ENCODE peak calls at places on chromosomes 3 and 15, in six cellular contexts. I, R, O, N, G and C are unnamed samples.

GRCh38 chr15:33149919-33150318 is 44.6 kb downstream of the FMN1 start:
- DNase-seq in I (no peak), R (no peak), O (no peak), N (no peak), G (no peak), C (no peak)

GRCh38 chr3:51957520-51958205 is 2.5 kb downstream of the GPR62 start:
- DNase-seq in I (no peak), R (no peak), O (no peak), N (no peak), G (no peak), C (no peak)

GRCh38 chr3:100069472-100069871 is 44.8 kb downstream of the FILIP1L start:
- DNase-seq in I (no peak), R (no peak), O (no peak), N (peak), G (no peak), C (no peak)

GRCh38 chr15:81296218-81296617 is 27.7 kb downstream of the STARD5 start:
- DNase-seq in I (no peak), R (no peak), O (no peak), N (no peak), G (peak), C (no peak)

GRCh38 chr3:13144163-13145023 is 71.2 kb upstream of the IQSEC1 start:
- DNase-seq in I (peak), R (no peak), O (no peak), N (no peak), G (peak), C (no peak)

GRCh38 chr3:11290743-11291680 is 18.8 kb downstream of the ATG7 start:
- DNase-seq in I (no peak), R (no peak), O (no peak), N (no peak), G (no peak), C (no peak)

GRCh38 chr15:91298101-91298500 is 198.0 kb downstream of the SV2B start:
- DNase-seq in I (no peak), R (no peak), O (no peak), N (no peak), G (no peak), C (no peak)

GRCh38 chr3:37989821-37990480 is 635 bp upstream of the VILL start:
- DNase-seq in I (no peak), R (no peak), O (no peak), N (no peak), G (peak), C (no peak)

GRCh38 chr3:8492744-8493511 is 8.7 kb upstream of the LMCD1 start:
- DNase-seq in I (no peak), R (no peak), O (no peak), N (no peak), G (no peak), C (no peak)

GRCh38 chr3:134326760-134327593 is 47.3 kb downstream of the AMOTL2 start:
- DNase-seq in I (peak), R (peak), O (peak), N (peak), G (peak), C (no peak)

GRCh38 chr15:36501063-36501678 is 78.3 kb upstream of the CDIN1 start:
- DNase-seq in I (peak), R (peak), O (peak), N (peak), G (no peak), C (peak)

GRCh38 chr3:10198761-10199688 is 34.3 kb downstream of the IRAK2 start:
- DNase-seq in I (no peak), R (no peak), O (peak), N (no peak), G (no peak), C (no peak)

GRCh38 chr3:31125413-31126020 is 231.1 kb upstream of the GADL1 start:
- DNase-seq in I (no peak), R (no peak), O (no peak), N (peak), G (no peak), C (no peak)

GRCh38 chr3:113214227-113214626 is 2.9 kb downstream of the BOC start:
- DNase-seq in I (no peak), R (no peak), O (no peak), N (peak), G (no peak), C (no peak)

GRCh38 chr3:59771760-59772159 is 721.9 kb upstream of the CFAP20DC start:
- DNase-seq in I (no peak), R (no peak), O (no peak), N (no peak), G (no peak), C (no peak)

GRCh38 chr3:194270627-194271458 is 80.3 kb downstream of the CPN2 start:
- DNase-seq in I (no peak), R (peak), O (peak), N (no peak), G (peak), C (no peak)

GRCh38 chr3:104437891-104438290 is 928.8 kb upstream of the ALCAM start:
- DNase-seq in I (no peak), R (no peak), O (no peak), N (peak), G (no peak), C (no peak)

GRCh38 chr3:139202226-139202958 is 141.4 kb upstream of the MRPS22 start:
- DNase-seq in I (peak), R (peak), O (peak), N (peak), G (no peak), C (no peak)

GRCh38 chr15:59689626-59690236 is 611 bp upstream of the BNIP2 start:
- DNase-seq in I (peak), R (peak), O (peak), N (peak), G (peak), C (peak)

GRCh38 chr3:109685084-109686079 is 348.0 kb upstream of the DPPA4 start:
- DNase-seq in I (no peak), R (no peak), O (peak), N (peak), G (peak), C (peak)

GRCh38 chr3:149247025-149247710 is 25.5 kb upstream of the CP start:
- DNase-seq in I (no peak), R (no peak), O (no peak), N (no peak), G (no peak), C (no peak)

GRCh38 chr3:162302983-162303624 is 806.5 kb downstream of the OTOL1 start:
- DNase-seq in I (no peak), R (no peak), O (no peak), N (no peak), G (no peak), C (no peak)

GRCh38 chr15:68997050-68997449 is 17.4 kb upstream of the NOX5 start:
- DNase-seq in I (no peak), R (no peak), O (no peak), N (no peak), G (no peak), C (no peak)

GRCh38 chr3:73479325-73479724 is 145.4 kb downstream of the PDZRN3 start:
- DNase-seq in I (no peak), R (no peak), O (no peak), N (no peak), G (no peak), C (no peak)

GRCh38 chr15:31303434-31304073 is 23.1 kb upstream of the KLF13 start:
- DNase-seq in I (no peak), R (no peak), O (no peak), N (no peak), G (peak), C (no peak)

GRCh38 chr3:98581474-98581873 is 11.9 kb downstream of the CPOX start:
- DNase-seq in I (no peak), R (no peak), O (no peak), N (no peak), G (no peak), C (no peak)

GRCh38 chr3:98580774-98581365 is 12.5 kb downstream of the CPOX start:
- DNase-seq in I (no peak), R (no peak), O (no peak), N (no peak), G (no peak), C (no peak)

GRCh38 chr3:98584563-98584962 is 8.8 kb downstream of the CPOX start:
- DNase-seq in I (no peak), R (peak), O (no peak), N (no peak), G (no peak), C (no peak)

GRCh38 chr3:98587654-98588532 is 5.5 kb downstream of the CPOX start:
- DNase-seq in I (no peak), R (no peak), O (no peak), N (no peak), G (no peak), C (no peak)

GRCh38 chr3:98583766-98584165 is 9.6 kb downstream of the CPOX start:
- DNase-seq in I (no peak), R (peak), O (no peak), N (no peak), G (no peak), C (no peak)
- TF ChIP-seq CTCF in I (no peak), R (no peak), O (no peak), N (no peak), G (no peak), C (no peak)

GRCh38 chr3:87260270-87260669 is 16.1 kb downstream of the POU1F1 start:
- DNase-seq in I (peak), R (peak), O (peak), N (peak), G (no peak), C (peak)
- TF ChIP-seq CTCF in I (peak), R (peak), O (no peak), N (peak), G (peak), C (peak)

GRCh38 chr3:179450321-179450720 is 949 bp downstream of the GNB4 start:
- DNase-seq in I (no peak), R (no peak), O (no peak), N (peak), G (no peak), C (no peak)

GRCh38 chr3:179447251-179447650 is 4.0 kb downstream of the GNB4 start:
- DNase-seq in I (no peak), R (no peak), O (no peak), N (no peak), G (no peak), C (no peak)

GRCh38 chr3:179450901-179451334 is 352 bp downstream of the GNB4 start:
- DNase-seq in I (no peak), R (peak), O (no peak), N (peak), G (no peak), C (no peak)

GRCh38 chr3:179449621-179450020 is 1.6 kb downstream of the GNB4 start:
- DNase-seq in I (no peak), R (no peak), O (no peak), N (no peak), G (no peak), C (no peak)

DNA sequence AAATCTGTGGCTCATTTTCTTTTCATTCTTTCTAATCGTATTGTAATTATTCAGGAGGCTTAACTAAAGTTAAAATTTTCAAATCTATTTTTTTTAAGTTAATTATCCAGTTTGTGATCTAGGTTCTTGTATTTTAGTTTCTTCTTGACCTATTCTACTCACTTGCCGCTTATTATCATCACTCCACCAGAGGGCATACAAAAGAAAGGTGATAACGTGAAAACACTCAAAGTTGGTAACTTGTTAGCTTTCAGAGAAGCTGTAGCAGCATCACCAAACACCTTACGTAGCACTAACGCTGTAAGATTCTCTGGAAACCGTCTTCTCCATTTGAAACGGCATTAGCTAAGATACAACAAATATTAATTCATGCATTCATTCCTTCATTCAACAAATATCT is 4.8 kb downstream of the GNB4 start:
- DNase-seq in I (no peak), R (peak), O (no peak), N (peak), G (no peak), C (no peak)
- TF ChIP-seq CTCF in I (peak), R (peak), O (peak), N (peak), G (no peak), C (peak)

DNA sequence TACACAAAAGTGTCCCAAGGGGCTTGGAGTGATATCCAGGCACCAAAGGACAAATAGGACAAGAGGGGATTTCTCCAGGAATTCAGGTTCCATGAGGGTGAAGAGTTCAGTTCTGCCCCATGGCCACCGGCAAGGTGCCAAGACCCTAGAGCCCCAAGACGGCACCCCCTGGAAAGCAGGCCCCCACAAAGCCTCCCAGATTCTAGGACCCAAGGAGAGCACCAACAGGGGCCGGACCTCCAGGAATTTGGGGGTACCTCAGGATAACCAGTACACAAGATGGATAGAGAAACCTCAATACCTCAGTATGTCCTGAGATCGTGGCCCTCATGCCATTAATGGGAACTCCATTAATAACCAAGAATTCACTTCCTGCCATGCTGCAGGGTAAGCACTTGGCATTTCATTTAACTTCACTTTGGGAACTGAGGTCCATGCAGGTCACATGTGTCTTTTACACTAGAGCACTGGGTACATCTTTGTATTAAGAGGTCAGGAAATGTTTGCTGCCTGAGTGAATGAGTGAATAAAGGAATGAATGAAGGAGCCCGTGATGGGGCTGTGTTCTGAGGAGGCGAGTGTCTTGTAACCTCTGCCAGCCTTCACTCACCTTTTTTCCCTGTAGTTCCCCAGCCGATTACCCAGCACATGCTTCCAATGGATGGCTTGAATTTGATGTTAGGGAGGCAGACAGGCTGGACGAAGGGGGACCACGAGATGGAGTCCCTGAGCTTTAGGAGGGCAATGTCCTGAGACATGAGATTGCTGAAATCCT is 15.5 kb upstream of the PRSS50 start:
- DNase-seq in I (no peak), R (no peak), O (no peak), N (no peak), G (no peak), C (no peak)
- TF ChIP-seq CTCF in I (no peak), R (peak), O (no peak), N (no peak), G (no peak), C (no peak)

GRCh38 chr3:135918600-135918999 is 46.9 kb upstream of the PPP2R3A start:
- DNase-seq in I (no peak), R (peak), O (no peak), N (no peak), G (no peak), C (peak)
- TF ChIP-seq CTCF in I (peak), R (peak), O (peak), N (peak), G (peak), C (peak)